ENCODE peak calls at places on chromosomes 5 and 9, in ten cellular contexts. A, Z, M, P, I, F, T, B, U and K are unnamed samples.

GRCh38 chr5:9198399-9198798 is 347.5 kb downstream of the SEMA5A start:
- DNase-seq in A (no peak), Z (no peak), M (no peak), P (no peak), I (no peak), F (no peak), T (no peak), B (no peak), U (peak), K (no peak)

GRCh38 chr5:28926422-28926821 is 1888.0 kb upstream of the CDH9 start:
- DNase-seq in A (no peak), Z (no peak), M (no peak), P (no peak), I (no peak), F (no peak), T (no peak), B (no peak), U (no peak), K (no peak)

GRCh38 chr5:168457542-168457941 is 28.7 kb upstream of the RARS1 start:
- DNase-seq in A (no peak), Z (no peak), M (no peak), P (no peak), I (no peak), F (no peak), T (no peak), B (no peak), U (no peak), K (no peak)

GRCh38 chr5:152529456-152529855 is 124.4 kb upstream of the NMUR2 start:
- DNase-seq in A (no peak), Z (no peak), M (no peak), P (no peak), I (no peak), F (peak), T (no peak), B (no peak), U (no peak), K (no peak)

GRCh38 chr5:168407222-168407621 is 79.0 kb upstream of the RARS1 start:
- DNase-seq in A (no peak), Z (no peak), M (no peak), P (no peak), I (no peak), F (no peak), T (no peak), B (peak), U (no peak), K (no peak)

GRCh38 chr9:19969721-19970120 is 180.9 kb upstream of the SLC24A2 start:
- DNase-seq in A (no peak), Z (no peak), M (no peak), P (no peak), I (no peak), F (peak), T (no peak), B (no peak), U (peak), K (no peak)

GRCh38 chr9:70413427-70413797 is 1.0 kb downstream of the KLF9 start:
- DNase-seq in A (no peak), Z (peak), M (peak), P (no peak), I (peak), F (no peak), T (no peak), B (no peak), U (peak), K (no peak)

GRCh38 chr5:78899922-78900362 is 85.2 kb downstream of the ARSB start:
- DNase-seq in A (no peak), Z (peak), M (no peak), P (no peak), I (no peak), F (peak), T (no peak), B (peak), U (peak), K (no peak)

GRCh38 chr5:171606414-171607024 is 179.1 kb upstream of the SMIM23 start:
- DNase-seq in A (no peak), Z (no peak), M (no peak), P (no peak), I (no peak), F (no peak), T (no peak), B (no peak), U (peak), K (no peak)